ENCODE peak calls at places on chromosomes 12 and 14, in six cellular contexts. S is CD8-positive, alpha-beta T cell; C is thoracic aorta; R is PC-9; Q is Caco-2; L is IMR-90. E is an unnamed sample.

GRCh38 chr14:103923863-103924262 is 4.4 kb upstream of the TDRD9 start:
- DNase-seq in S (no peak), C (no peak), R (no peak), Q (no peak), L (no peak), E (no peak)

GRCh38 chr12:107356266-107356936 is 263.1 kb upstream of the CRY1 start:
- DNase-seq in S (no peak), C (no peak), R (no peak), Q (no peak), L (peak; percentile 91), E (no peak)

GRCh38 chr14:105411017-105411941 is 8.3 kb upstream of the MTA1 start:
- DNase-seq in S (no peak), C (no peak), R (peak; percentile 49), Q (no peak), L (peak; percentile 33), E (no peak)

GRCh38 chr12:56258820-56259183 is 618 bp upstream of the ANKRD52 start:
- DNase-seq in S (no peak), C (no peak), R (no peak), Q (no peak), L (no peak), E (no peak)

GRCh38 chr12:45232771-45233372 is 17.0 kb downstream of the ANO6 start:
- DNase-seq in S (no peak), C (peak; percentile 51), R (peak; percentile 71), Q (peak; percentile 45), L (peak; percentile 98), E (no peak)

GRCh38 chr12:58509116-58509885 is 411.0 kb downstream of the LRIG3 start:
- DNase-seq in S (no peak), C (no peak), R (no peak), Q (no peak), L (peak; percentile 91), E (no peak)

GRCh38 chr14:83520837-83521236 is 1987.2 kb upstream of the SEL1L start:
- DNase-seq in S (no peak), C (no peak), R (no peak), Q (no peak), L (peak; percentile 88), E (no peak)

GRCh38 chr12:7079826-7080125 is 12.5 kb downstream of the C1R start:
- DNase-seq in S (no peak), C (no peak), R (peak; percentile 48), Q (no peak), L (peak; percentile 76), E (no peak)

GRCh38 chr12:102465762-102466560 is 14.4 kb downstream of the IGF1 start:
- DNase-seq in S (no peak), C (no peak), R (no peak), Q (no peak), L (no peak), E (no peak)

GRCh38 chr14:90091393-90091792 is 29.6 kb downstream of the KCNK13 start:
- DNase-seq in S (no peak), C (no peak), R (no peak), Q (no peak), L (peak; percentile 20), E (no peak)

GRCh38 chr12:98911396-98911795 is 266.3 kb downstream of the APAF1 start:
- DNase-seq in S (no peak), C (no peak), R (no peak), Q (no peak), L (no peak), E (no peak)

GRCh38 chr12:82144505-82144904 is 213.7 kb downstream of the CCDC59 start:
- DNase-seq in S (no peak), C (no peak), R (no peak), Q (no peak), L (no peak), E (no peak)

GRCh38 chr12:106248849-106249371 is 1.1 kb upstream of the CKAP4 start:
- DNase-seq in S (peak; percentile 22), C (no peak), R (no peak), Q (no peak), L (peak; percentile 68), E (peak; percentile 38)

GRCh38 chr14:105324080-105324778 is 9.7 kb downstream of the PACS2 start:
- DNase-seq in S (no peak), C (no peak), R (no peak), Q (no peak), L (no peak), E (no peak)

GRCh38 chr12:59973515-59973914 is 377.7 kb downstream of the SLC16A7 start:
- DNase-seq in S (no peak), C (no peak), R (peak; percentile 2), Q (no peak), L (peak; percentile 75), E (no peak)

GRCh38 chr12:13250416-13250815 is 53.9 kb downstream of the EMP1 start:
- DNase-seq in S (no peak), C (no peak), R (peak; percentile 71), Q (no peak), L (peak; percentile 84), E (no peak)

GRCh38 chr12:47304161-47304560 is 224.4 kb upstream of the AMIGO2 start:
- DNase-seq in S (no peak), C (no peak), R (no peak), Q (no peak), L (no peak), E (no peak)

GRCh38 chr12:27901959-27902358 is 70.6 kb downstream of the PTHLH start:
- DNase-seq in S (no peak), C (no peak), R (no peak), Q (no peak), L (peak; percentile 44), E (no peak)

GRCh38 chr12:46212108-46212982 is 56.5 kb downstream of the SLC38A1 start:
- DNase-seq in S (no peak), C (no peak), R (no peak), Q (no peak), L (no peak), E (no peak)

GRCh38 chr14:105748204-105748578 is 221.8 kb downstream of the TMEM121 start:
- DNase-seq in S (no peak), C (no peak), R (no peak), Q (no peak), L (no peak), E (no peak)

GRCh38 chr12:30613119-30613830 is 82.4 kb downstream of the IPO8 start:
- DNase-seq in S (no peak), C (no peak), R (no peak), Q (no peak), L (peak; percentile 58), E (no peak)

GRCh38 chr14:99579903-99580570 is 24.0 kb downstream of the CCDC85C start:
- DNase-seq in S (no peak), C (no peak), R (peak; percentile 85), Q (peak; percentile 91), L (peak; percentile 77), E (no peak)

GRCh38 chr12:111761099-111761498 is 5.6 kb upstream of the ALDH2 start:
- DNase-seq in S (no peak), C (no peak), R (no peak), Q (no peak), L (no peak), E (no peak)

GRCh38 chr12:111803038-111803626 is 36.4 kb downstream of the ALDH2 start:
- DNase-seq in S (no peak), C (no peak), R (no peak), Q (no peak), L (no peak), E (no peak)

GRCh38 chr14:104357689-104358527 is 219.5 kb downstream of the KIF26A start:
- DNase-seq in S (no peak), C (no peak), R (no peak), Q (no peak), L (no peak), E (no peak)

GRCh38 chr14:53047302-53047701 is 96.5 kb upstream of the FERMT2 start:
- DNase-seq in S (no peak), C (no peak), R (no peak), Q (no peak), L (peak; percentile 37), E (no peak)

GRCh38 chr14:33692762-33693161 is 258.1 kb downstream of the EGLN3 start:
- DNase-seq in S (no peak), C (no peak), R (no peak), Q (no peak), L (peak; percentile 24), E (no peak)

DNA sequence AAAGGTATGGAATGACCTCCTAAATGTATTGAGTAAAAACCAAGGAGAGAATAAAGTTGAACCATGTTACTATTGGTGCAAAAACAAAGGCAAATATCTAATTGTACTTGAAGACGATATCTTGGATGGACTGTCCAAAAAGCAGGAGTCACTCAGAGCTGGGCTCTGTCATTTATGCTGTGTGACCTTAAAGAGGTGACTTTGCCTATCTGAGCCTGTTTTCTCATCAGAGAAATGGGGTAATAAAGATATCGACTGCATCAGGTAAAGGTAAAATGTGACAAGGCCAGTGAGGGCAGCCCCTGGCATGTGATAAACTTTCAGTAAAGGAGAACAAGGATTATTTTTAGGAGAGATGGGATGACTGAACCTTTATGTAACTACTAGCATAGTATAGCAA is 1.8 kb upstream of the ABCB9 start:
- DNase-seq in S (no peak), C (no peak), R (no peak), Q (no peak), L (no peak), E (no peak)
- H3K36me3 ChIP-seq in S (no peaks in the 10 kb centered on the region), C (no peaks in the 10 kb centered on the region), R (no peaks in the 10 kb centered on the region), Q (no peaks in the 10 kb centered on the region), L (no peaks in the 10 kb centered on the region), E (no peaks in the 10 kb centered on the region)

GRCh38 chr12:3461391-3461790 is 29.6 kb upstream of the PRMT8 start:
- DNase-seq in S (no peak), C (no peak), R (no peak), Q (no peak), L (no peak), E (no peak)
- H3K27me3 ChIP-seq in S (no peaks in the 10 kb centered on the region), C (no peaks in the 10 kb centered on the region), R (peaks cover 80% of the 10 kb centered on the region), Q (no peaks in the 10 kb centered on the region), L (peaks cover 1% of the 10 kb centered on the region), E (no peaks in the 10 kb centered on the region)

GRCh38 chr12:51906452-51907082 is 737 bp upstream of the ACVRL1 start:
- DNase-seq in S (no peak), C (no peak), R (no peak), Q (peak; percentile 28), L (no peak), E (no peak)

GRCh38 chr12:51907864-51908425 is 641 bp downstream of the ACVRL1 start:
- DNase-seq in S (no peak), C (no peak), R (no peak), Q (peak; percentile 19), L (no peak), E (no peak)

GRCh38 chr12:51908876-51909592 is 1.7 kb downstream of the ACVRL1 start:
- DNase-seq in S (no peak), C (no peak), R (no peak), Q (peak; percentile 27), L (no peak), E (no peak)

GRCh38 chr12:51905507-51906438 is 1.5 kb upstream of the ACVRL1 start:
- DNase-seq in S (no peak), C (no peak), R (no peak), Q (peak; percentile 40), L (peak; percentile 40), E (no peak)

GRCh38 chr12:51907083-51907863 is at the start of gene ACVRL1:
- DNase-seq in S (no peak), C (no peak), R (no peak), Q (peak; percentile 19), L (no peak), E (no peak)
- H3K4me3 ChIP-seq in S (no peak within 1 kb of the TSS), C (peak within 1 kb of the TSS; percentile 75), R (no peak within 1 kb of the TSS), Q (no peak within 1 kb of the TSS), L (peak within 1 kb of the TSS; percentile 36), E (no peak within 1 kb of the TSS)

DNA sequence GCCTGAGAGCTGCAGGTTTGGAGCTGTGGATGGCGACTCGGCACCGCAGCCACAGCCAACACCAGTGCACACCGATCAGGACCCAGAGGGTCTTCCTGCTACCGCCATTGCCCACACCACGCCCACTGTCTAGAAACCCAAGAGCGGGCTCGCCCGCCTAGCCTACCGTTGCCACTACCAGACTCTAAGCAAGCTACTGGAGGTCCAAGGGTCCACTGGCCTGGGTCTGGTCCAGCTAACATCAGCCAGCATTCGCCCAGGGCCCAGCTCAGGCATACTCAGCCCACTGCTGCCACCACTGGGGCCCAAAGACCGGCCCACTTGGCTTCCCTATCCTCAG is 30.5 kb upstream of the MON2 start:
- DNase-seq in S (no peak), C (no peak), R (no peak), Q (no peak), L (no peak), E (no peak)
- H3K36me3 ChIP-seq in S (no peaks in the 10 kb centered on the region), C (no peaks in the 10 kb centered on the region), R (no peaks in the 10 kb centered on the region), Q (no peaks in the 10 kb centered on the region), L (no peaks in the 10 kb centered on the region), E (no peaks in the 10 kb centered on the region)

E was measured in CD8-positive, alpha-beta memory T cell.